ENCODE peak calls at places on chromosomes 1 and 21, in eight cellular contexts. O is NCI-H1092; W is stimulated activated naive CD4-positive, alpha-beta T cell; Z is activated CD4-positive, alpha-beta T cell treated with anti-CD3 and anti-CD28 coated beads for 48 hours; J is left cardiac atrium; V is GM12865; A is LHCN-M2; B is activated T-helper 1 cell treated with anti-CD3 and anti-CD28 coated beads, Interleukin-2, amount 50 U/mL, for 16 hours. C is an unnamed sample.

GRCh38 chr1:27589841-27590426 is 14.0 kb downstream of the AHDC1 start:
- DNase-seq in O (peak), W (no peak), Z (no peak), J (peak), V (no peak), A (peak), B (no peak), C (no peak)

GRCh38 chr1:50305808-50306207 is 117.4 kb downstream of the DMRTA2 start:
- DNase-seq in O (no peak), W (no peak), Z (no peak), J (no peak), V (no peak), A (no peak), B (no peak), C (no peak)

GRCh38 chr1:205317311-205317917 is 4.1 kb downstream of the NUAK2 start:
- DNase-seq in O (peak), W (no peak), Z (no peak), J (peak), V (no peak), A (peak), B (no peak), C (no peak)

GRCh38 chr1:100750002-100750885 is 30.7 kb downstream of the VCAM1 start:
- DNase-seq in O (no peak), W (no peak), Z (no peak), J (no peak), V (no peak), A (no peak), B (no peak), C (no peak)

GRCh38 chr1:94873520-94874351 is 53.2 kb downstream of the CNN3 start:
- DNase-seq in O (peak), W (no peak), Z (no peak), J (no peak), V (peak), A (peak), B (no peak), C (no peak)

GRCh38 chr1:206679738-206680211 is 4.9 kb upstream of the MAPKAPK2 start:
- DNase-seq in O (no peak), W (no peak), Z (no peak), J (no peak), V (peak), A (no peak), B (no peak), C (no peak)

GRCh38 chr1:153790996-153791855 is 16.0 kb downstream of the SLC27A3 start:
- DNase-seq in O (no peak), W (no peak), Z (peak), J (no peak), V (peak), A (peak), B (no peak), C (no peak)

GRCh38 chr1:247848346-247848745 is 6.7 kb upstream of the OR11L1 start:
- DNase-seq in O (no peak), W (no peak), Z (no peak), J (no peak), V (no peak), A (no peak), B (no peak), C (no peak)

GRCh38 chr1:199545780-199546179 is 481.7 kb upstream of the NR5A2 start:
- DNase-seq in O (no peak), W (no peak), Z (no peak), J (no peak), V (peak), A (no peak), B (no peak), C (no peak)

GRCh38 chr1:6041432-6042062 is 4.1 kb upstream of the KCNAB2 start:
- DNase-seq in O (peak), W (no peak), Z (peak), J (no peak), V (no peak), A (peak), B (no peak), C (peak)

GRCh38 chr1:84603941-84604830 is 29.9 kb upstream of the CTBS start:
- DNase-seq in O (no peak), W (no peak), Z (no peak), J (peak), V (no peak), A (peak), B (no peak), C (no peak)

GRCh38 chr1:63368131-63368530 is 704 bp downstream of the ALG6 start:
- DNase-seq in O (no peak), W (peak), Z (peak), J (no peak), V (peak), A (peak), B (no peak), C (no peak)

GRCh38 chr1:9198538-9199361 is 35.8 kb upstream of the H6PD start:
- DNase-seq in O (no peak), W (no peak), Z (peak), J (no peak), V (no peak), A (no peak), B (no peak), C (no peak)

GRCh38 chr1:21592086-21592865 is 76.9 kb downstream of the RAP1GAP start:
- DNase-seq in O (no peak), W (no peak), Z (no peak), J (no peak), V (no peak), A (no peak), B (no peak), C (no peak)

GRCh38 chr1:155326659-155327058 is 6.0 kb downstream of the RUSC1 start:
- DNase-seq in O (no peak), W (no peak), Z (no peak), J (no peak), V (no peak), A (no peak), B (no peak), C (no peak)

GRCh38 chr21:45543710-45544448 is 1.6 kb upstream of the SLC19A1 start:
- DNase-seq in O (no peak), W (no peak), Z (peak), J (no peak), V (no peak), A (no peak), B (no peak), C (no peak)

GRCh38 chr1:22576617-22577016 is 13.3 kb downstream of the EPHA8 start:
- DNase-seq in O (no peak), W (no peak), Z (no peak), J (no peak), V (no peak), A (no peak), B (no peak), C (no peak)